ENCODE peak calls at places on chromosomes 1 and 21, in ten cellular contexts. O is fibroblast of lung, E is GM20000, B is retinal pigment epithelial cell, S is NCI-H446 treated with DMSO at 0.1 percent for 48 hours, Q is HTR-8/SVneo, R is kidney tubule cell, Y is NCI-H1417, A is activated T-cell treated with anti-CD3 and anti-CD28 coated beads for 1 hour, P is glomerular endothelial cell. U is an unnamed sample.

GRCh38 chr1:71834570-71835441 is 447.5 kb downstream of the NEGR1 start:
- DNase-seq in R (no peak), S (peak; percentile 73), B (no peak), O (no peak), E (no peak), Y (peak; percentile 48), P (no peak), A (no peak), Q (no peak), U (no peak)

GRCh38 chr21:45309069-45309521 is 21.4 kb upstream of the POFUT2 start:
- DNase-seq in Q (peak; percentile 65), A (peak; percentile 31), B (no peak), R (peak; percentile 66), P (peak; percentile 52), E (no peak), Y (peak; percentile 24), S (no peak), O (peak; percentile 45), U (peak; percentile 15)

GRCh38 chr1:45303582-45304310 is 22.9 kb upstream of the HPDL start:
- DNase-seq in B (peak; percentile 85), R (peak; percentile 98), E (peak; percentile 94), A (peak; percentile 98), O (peak; percentile 97), P (peak; percentile 64), S (peak; percentile 94), Q (peak; percentile 91), Y (peak; percentile 99), U (peak; percentile 96)

GRCh38 chr1:98468111-98468717 is 193.3 kb upstream of the SNX7 start:
- DNase-seq in R (peak; percentile 57), S (peak; percentile 79), A (no peak), O (peak; percentile 65), P (peak; percentile 55), E (peak; percentile 3), B (peak; percentile 30), Q (peak; percentile 5), Y (peak; percentile 76), U (peak; percentile 60)

GRCh38 chr21:16870116-16870515 is 642.7 kb upstream of the CXADR start:
- DNase-seq in E (no peak), P (no peak), Y (peak; percentile 18), R (no peak), S (no peak), Q (peak; percentile 10), B (no peak), O (no peak), A (no peak), U (no peak)

GRCh38 chr1:234599617-234600417 is 10.2 kb downstream of the IRF2BP2 start:
- DNase-seq in S (peak; percentile 87), Y (peak; percentile 94), E (peak; percentile 90), R (peak; percentile 83), P (no peak), Q (no peak), B (no peak), A (peak; percentile 48), O (peak; percentile 87), U (peak; percentile 76)

GRCh38 chr1:19113362-19114092 is 96.5 kb downstream of the UBR4 start:
- DNase-seq in Y (peak; percentile 2), A (no peak), S (no peak), Q (peak; percentile 41), R (peak; percentile 85), O (peak; percentile 25), P (no peak), E (peak; percentile 26), B (no peak), U (peak; percentile 49)

GRCh38 chr1:9196129-9197040 is 38.2 kb upstream of the H6PD start:
- DNase-seq in Y (peak; percentile 67), R (peak; percentile 88), B (no peak), S (peak; percentile 42), A (peak; percentile 43), O (peak; percentile 87), P (no peak), E (peak; percentile 80), Q (peak; percentile 46), U (peak; percentile 36)

GRCh38 chr1:8903908-8904650 is 25.6 kb upstream of the ENO1 start:
- DNase-seq in B (peak; percentile 97), O (peak; percentile 98), R (peak; percentile 96), P (peak; percentile 76), A (no peak), E (no peak), S (peak; percentile 68), Q (peak; percentile 87), Y (peak; percentile 36), U (no peak)

GRCh38 chr21:39444406-39445145 is 1.0 kb downstream of the LCA5L start:
- DNase-seq in R (peak; percentile 31), S (no peak), P (no peak), A (no peak), B (no peak), E (no peak), O (peak; percentile 85), Q (peak; percentile 44), Y (peak; percentile 69), U (no peak)

GRCh38 chr1:100039571-100039970 is 69.8 kb downstream of the SLC35A3 start:
- DNase-seq in S (no peak), Y (no peak), Q (no peak), E (no peak), B (no peak), O (no peak), A (no peak), P (no peak), R (no peak), U (no peak)

GRCh38 chr1:167708940-167709389 is 12.8 kb upstream of the MPZL1 start:
- DNase-seq in Q (no peak), R (peak; percentile 15), P (no peak), E (no peak), O (no peak), A (no peak), B (no peak), S (no peak), Y (no peak), U (no peak)

GRCh38 chr1:211490821-211491415 is 1.0 kb downstream of the RD3 start:
- DNase-seq in R (no peak), S (no peak), A (no peak), Y (no peak), B (no peak), P (no peak), E (no peak), O (no peak), Q (no peak), U (no peak)

GRCh38 chr1:31943546-31944184 is 5.5 kb upstream of the PTP4A2 start:
- DNase-seq in B (no peak), E (no peak), A (no peak), O (no peak), S (no peak), Y (no peak), R (no peak), Q (no peak), P (no peak), U (no peak)

U was measured in NCI-H1694 treated with DMSO at 0.1 percent for 48 hours.